ENCODE peak calls at places on chromosomes 16 and 17, in four cellular contexts. One of them, this sample, is unnamed.

GRCh38 chr17:77609553-77610517 is 348.7 kb upstream of the TNRC6C start:
- DNase-seq in endodermal cell: no peak
- DNase-seq in tibial nerve: no peak
- DNase-seq in HCT116: no peak
- DNase-seq in this sample: no peak

GRCh38 chr17:45791041-45791582 is 7.0 kb downstream of the CRHR1 start:
- DNase-seq in endodermal cell: no peak
- DNase-seq in tibial nerve: no peak
- DNase-seq in HCT116: no peak
- DNase-seq in this sample: no peak

GRCh38 chr16:9206156-9206555 is 114.7 kb downstream of the HAPSTR1 start:
- DNase-seq in endodermal cell: no peak
- DNase-seq in tibial nerve: no peak
- DNase-seq in HCT116: no peak
- DNase-seq in this sample: no peak

GRCh38 chr16:4315185-4316102 is at the start of gene GLIS2:
- DNase-seq in endodermal cell: peak; percentile 90
- DNase-seq in tibial nerve: peak; percentile 66
- DNase-seq in HCT116: peak; percentile 28
- DNase-seq in this sample: no peak

GRCh38 chr16:67723151-67723915 is 4.2 kb upstream of the GFOD2 start:
- DNase-seq in endodermal cell: no peak
- DNase-seq in tibial nerve: no peak
- DNase-seq in HCT116: no peak
- DNase-seq in this sample: no peak

GRCh38 chr17:53472586-53472985 is 350.1 kb upstream of the KIF2B start:
- DNase-seq in endodermal cell: no peak
- DNase-seq in tibial nerve: no peak
- DNase-seq in HCT116: no peak
- DNase-seq in this sample: no peak

GRCh38 chr17:42623732-42624596 is 14.5 kb downstream of the TUBG1 start:
- DNase-seq in endodermal cell: no peak
- DNase-seq in tibial nerve: no peak
- DNase-seq in HCT116: peak; percentile 56
- DNase-seq in this sample: no peak

GRCh38 chr17:80619535-80620235 is 75.0 kb downstream of the RPTOR start:
- DNase-seq in endodermal cell: no peak
- DNase-seq in tibial nerve: no peak
- DNase-seq in HCT116: peak; percentile 84
- DNase-seq in this sample: no peak

GRCh38 chr17:42388381-42389134 is at the start of gene STAT3:
- DNase-seq in endodermal cell: peak; percentile 100
- DNase-seq in tibial nerve: peak; percentile 100
- DNase-seq in HCT116: peak; percentile 99
- DNase-seq in this sample: peak; percentile 100

GRCh38 chr17:9935408-9935807 is 30.3 kb upstream of the RCVRN start:
- DNase-seq in endodermal cell: no peak
- DNase-seq in tibial nerve: no peak
- DNase-seq in HCT116: no peak
- DNase-seq in this sample: no peak

GRCh38 chr17:158379-158778 is 21.0 kb downstream of the SCGB1C2 start:
- DNase-seq in endodermal cell: no peak
- DNase-seq in tibial nerve: no peak
- DNase-seq in HCT116: no peak
- DNase-seq in this sample: no peak

GRCh38 chr16:71214771-71215381 is 15.6 kb downstream of the HYDIN start:
- DNase-seq in endodermal cell: no peak
- DNase-seq in tibial nerve: no peak
- DNase-seq in HCT116: peak; percentile 4
- DNase-seq in this sample: no peak

GRCh38 chr16:56882077-56882476 is 17.1 kb downstream of the SLC12A3 start:
- DNase-seq in endodermal cell: no peak
- DNase-seq in tibial nerve: no peak
- DNase-seq in HCT116: no peak
- DNase-seq in this sample: no peak

GRCh38 chr17:65278050-65278819 is 141.1 kb downstream of the RGS9 start:
- DNase-seq in endodermal cell: peak; percentile 96
- DNase-seq in tibial nerve: no peak
- DNase-seq in HCT116: peak; percentile 57
- DNase-seq in this sample: no peak

GRCh38 chr17:36892112-36892838 is 45.0 kb upstream of the LHX1 start:
- DNase-seq in endodermal cell: peak; percentile 74
- DNase-seq in tibial nerve: no peak
- DNase-seq in HCT116: peak; percentile 15
- DNase-seq in this sample: no peak

GRCh38 chr16:28168991-28169554 is 42.7 kb downstream of the XPO6 start:
- DNase-seq in endodermal cell: no peak
- DNase-seq in tibial nerve: no peak
- DNase-seq in HCT116: no peak
- DNase-seq in this sample: no peak

GRCh38 chr17:36661047-36661666 is 59.8 kb downstream of the MRM1 start:
- DNase-seq in endodermal cell: no peak
- DNase-seq in tibial nerve: no peak
- DNase-seq in HCT116: no peak
- DNase-seq in this sample: no peak

GRCh38 chr17:67245073-67245693 is at the start of gene HELZ:
- DNase-seq in endodermal cell: peak; percentile 92
- DNase-seq in tibial nerve: peak; percentile 36
- DNase-seq in HCT116: peak; percentile 76
- DNase-seq in this sample: no peak

GRCh38 chr16:69039333-69039941 is 66.0 kb upstream of the HAS3 start:
- DNase-seq in endodermal cell: no peak
- DNase-seq in tibial nerve: no peak
- DNase-seq in HCT116: no peak
- DNase-seq in this sample: no peak

GRCh38 chr16:6068063-6068462 is 970.5 kb upstream of the EEF2KMT start:
- DNase-seq in endodermal cell: peak; percentile 44
- DNase-seq in tibial nerve: no peak
- DNase-seq in HCT116: no peak
- DNase-seq in this sample: no peak

GRCh38 chr16:68642436-68643064 is 2.6 kb upstream of the CDH3 start:
- DNase-seq in endodermal cell: peak; percentile 95
- DNase-seq in tibial nerve: no peak
- DNase-seq in HCT116: no peak
- DNase-seq in this sample: no peak

GRCh38 chr17:55037828-55038227 is 69.3 kb downstream of the STXBP4 start:
- DNase-seq in endodermal cell: no peak
- DNase-seq in tibial nerve: no peak
- DNase-seq in HCT116: no peak
- DNase-seq in this sample: no peak

GRCh38 chr17:54945671-54946070 is 22.8 kb downstream of the COX11 start:
- DNase-seq in endodermal cell: no peak
- DNase-seq in tibial nerve: no peak
- DNase-seq in HCT116: no peak
- DNase-seq in this sample: no peak

GRCh38 chr16:88455610-88456355 is 2.7 kb downstream of the ZFPM1 start:
- DNase-seq in endodermal cell: peak; percentile 82
- DNase-seq in tibial nerve: no peak
- DNase-seq in HCT116: peak; percentile 56
- DNase-seq in this sample: no peak
- H3K27ac ChIP-seq in endodermal cell: no peak overlapping the region
- H3K27ac ChIP-seq in tibial nerve: no peak overlapping the region
- H3K27ac ChIP-seq in HCT116: peak overlapping the region; percentile 91
- H3K27ac ChIP-seq in this sample: no peak overlapping the region

GRCh38 chr17:2237521-2237921 is 66.1 kb downstream of the SMG6 start:
- DNase-seq in endodermal cell: no peak
- DNase-seq in tibial nerve: no peak
- DNase-seq in HCT116: no peak
- DNase-seq in this sample: no peak
- H3K4me3 ChIP-seq in endodermal cell: no peak overlapping the region
- H3K4me3 ChIP-seq in tibial nerve: no peak overlapping the region
- H3K4me3 ChIP-seq in HCT116: no peak overlapping the region
- H3K4me3 ChIP-seq in this sample: no peak overlapping the region

GRCh38 chr17:17873450-17873991 is 36.7 kb upstream of the SREBF1 start:
- DNase-seq in endodermal cell: no peak
- DNase-seq in tibial nerve: no peak
- DNase-seq in HCT116: no peak
- DNase-seq in this sample: no peak
- H3K4me1 ChIP-seq in endodermal cell: peaks cover 13% of the 10 kb centered on the region
- H3K4me1 ChIP-seq in tibial nerve: peaks cover 39% of the 10 kb centered on the region
- H3K4me1 ChIP-seq in HCT116: peaks cover 13% of the 10 kb centered on the region
- H3K4me1 ChIP-seq in this sample: peaks cover 10% of the 10 kb centered on the region

GRCh38 chr16:22969567-22969966 is 155.6 kb downstream of the HS3ST2 start:
- DNase-seq in endodermal cell: no peak
- DNase-seq in tibial nerve: no peak
- DNase-seq in HCT116: no peak
- DNase-seq in this sample: no peak

GRCh38 chr16:22971346-22971924 is 157.5 kb downstream of the HS3ST2 start:
- DNase-seq in endodermal cell: no peak
- DNase-seq in tibial nerve: no peak
- DNase-seq in HCT116: no peak
- DNase-seq in this sample: no peak

GRCh38 chr16:22967696-22968095 is 153.7 kb downstream of the HS3ST2 start:
- DNase-seq in endodermal cell: no peak
- DNase-seq in tibial nerve: no peak
- DNase-seq in HCT116: no peak
- DNase-seq in this sample: no peak

GRCh38 chr16:22970191-22970845 is 156.4 kb downstream of the HS3ST2 start:
- DNase-seq in endodermal cell: no peak
- DNase-seq in tibial nerve: no peak
- DNase-seq in HCT116: no peak
- DNase-seq in this sample: no peak

GRCh38 chr16:22968931-22969330 is 155.0 kb downstream of the HS3ST2 start:
- DNase-seq in endodermal cell: no peak
- DNase-seq in tibial nerve: no peak
- DNase-seq in HCT116: no peak
- DNase-seq in this sample: no peak
- H3K27ac ChIP-seq in endodermal cell: no peak overlapping the region
- H3K27ac ChIP-seq in tibial nerve: no peak overlapping the region
- H3K27ac ChIP-seq in HCT116: no peak overlapping the region
- H3K27ac ChIP-seq in this sample: no peak overlapping the region

GRCh38 chr16:794091-794842 is 5.8 kb downstream of the CHTF18 start:
- DNase-seq in endodermal cell: no peak
- DNase-seq in tibial nerve: no peak
- DNase-seq in HCT116: no peak
- DNase-seq in this sample: no peak

GRCh38 chr16:796296-797119 is 4.0 kb downstream of the GNG13 start:
- DNase-seq in endodermal cell: no peak
- DNase-seq in tibial nerve: no peak
- DNase-seq in HCT116: no peak
- DNase-seq in this sample: no peak

GRCh38 chr16:793414-793813 is 5.0 kb downstream of the CHTF18 start:
- DNase-seq in endodermal cell: no peak
- DNase-seq in tibial nerve: no peak
- DNase-seq in HCT116: no peak
- DNase-seq in this sample: no peak

GRCh38 chr16:795580-796229 is 4.8 kb downstream of the GNG13 start:
- DNase-seq in endodermal cell: no peak
- DNase-seq in tibial nerve: no peak
- DNase-seq in HCT116: peak; percentile 58
- DNase-seq in this sample: no peak

GRCh38 chr16:794853-795466 is 5.6 kb downstream of the GNG13 start:
- DNase-seq in endodermal cell: no peak
- DNase-seq in tibial nerve: no peak
- DNase-seq in HCT116: no peak
- DNase-seq in this sample: no peak
- H3K4me3 ChIP-seq in endodermal cell: no peak overlapping the region
- H3K4me3 ChIP-seq in tibial nerve: no peak overlapping the region
- H3K4me3 ChIP-seq in HCT116: no peak overlapping the region
- H3K4me3 ChIP-seq in this sample: no peak overlapping the region

GRCh38 chr17:64009571-64010402 is 10.6 kb downstream of the ICAM2 start:
- DNase-seq in endodermal cell: peak; percentile 28
- DNase-seq in tibial nerve: no peak
- DNase-seq in HCT116: no peak
- DNase-seq in this sample: no peak

GRCh38 chr17:64008830-64009229 is 10.7 kb downstream of the PRR29 start:
- DNase-seq in endodermal cell: peak; percentile 41
- DNase-seq in tibial nerve: no peak
- DNase-seq in HCT116: no peak
- DNase-seq in this sample: no peak

GRCh38 chr17:64006361-64007088 is 8.4 kb downstream of the PRR29 start:
- DNase-seq in endodermal cell: peak; percentile 35
- DNase-seq in tibial nerve: no peak
- DNase-seq in HCT116: no peak
- DNase-seq in this sample: no peak

GRCh38 chr17:64007838-64008282 is 9.7 kb downstream of the PRR29 start:
- DNase-seq in endodermal cell: peak; percentile 48
- DNase-seq in tibial nerve: no peak
- DNase-seq in HCT116: no peak
- DNase-seq in this sample: no peak

GRCh38 chr17:64008346-64008745 is 10.2 kb downstream of the PRR29 start:
- DNase-seq in endodermal cell: no peak
- DNase-seq in tibial nerve: no peak
- DNase-seq in HCT116: no peak
- DNase-seq in this sample: no peak
- H3K4me1 ChIP-seq in endodermal cell: no peaks in the 10 kb centered on the region
- H3K4me1 ChIP-seq in tibial nerve: peaks cover 6% of the 10 kb centered on the region
- H3K4me1 ChIP-seq in HCT116: peaks cover 41% of the 10 kb centered on the region
- H3K4me1 ChIP-seq in this sample: no peaks in the 10 kb centered on the region

GRCh38 chr16:30369938-30370443 is 303 bp downstream of the TBC1D10B start:
- DNase-seq in endodermal cell: no peak
- DNase-seq in tibial nerve: no peak
- DNase-seq in HCT116: no peak
- DNase-seq in this sample: no peak
- H3K27ac ChIP-seq in endodermal cell: no peak overlapping the region
- H3K27ac ChIP-seq in tibial nerve: peak overlapping the region; percentile 88
- H3K27ac ChIP-seq in HCT116: peak overlapping the region; percentile 84
- H3K27ac ChIP-seq in this sample: no peak overlapping the region

DNA sequence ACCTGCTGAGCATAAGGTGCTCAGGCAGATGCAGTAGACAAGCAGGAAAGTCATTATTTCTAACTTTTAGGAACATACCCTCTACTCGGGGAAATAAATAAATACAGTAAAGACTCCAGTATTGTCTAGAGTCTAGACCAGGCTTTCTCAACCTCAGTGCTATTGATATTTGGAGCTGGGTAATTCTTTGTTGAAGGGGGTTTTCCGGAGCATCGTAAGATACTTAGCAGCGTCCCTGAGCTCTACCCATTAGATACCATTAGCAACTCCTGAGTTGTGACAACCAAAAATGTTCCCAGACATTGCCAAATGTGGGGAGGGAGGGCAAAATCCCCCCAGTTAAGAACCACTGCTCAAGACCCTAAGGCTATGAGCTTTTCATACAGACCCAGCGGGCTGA is 21.1 kb downstream of the EPOP start:
- DNase-seq in endodermal cell: no peak
- DNase-seq in tibial nerve: no peak
- DNase-seq in HCT116: no peak
- DNase-seq in this sample: no peak
- H3K4me3 ChIP-seq in endodermal cell: no peak overlapping the region
- H3K4me3 ChIP-seq in tibial nerve: no peak overlapping the region
- H3K4me3 ChIP-seq in HCT116: no peak overlapping the region
- H3K4me3 ChIP-seq in this sample: no peak overlapping the region

GRCh38 chr16:1010266-1010665 is 28.7 kb downstream of the SOX8 start:
- DNase-seq in endodermal cell: no peak
- DNase-seq in tibial nerve: no peak
- DNase-seq in HCT116: no peak
- DNase-seq in this sample: no peak
- H3K4me1 ChIP-seq in endodermal cell: no peaks in the 10 kb centered on the region
- H3K4me1 ChIP-seq in tibial nerve: no peaks in the 10 kb centered on the region
- H3K4me1 ChIP-seq in HCT116: peaks cover 12% of the 10 kb centered on the region
- H3K4me1 ChIP-seq in this sample: no peaks in the 10 kb centered on the region

This sample was measured in iPS DF 6.9.